ENCODE peak calls at places on chromosomes 2 and 18, in nine cellular contexts. One of them, this sample, is unnamed.

GRCh38 chr2:157470321-157470720 is 26.4 kb upstream of the CYTIP start:
- DNase-seq in caudate nucleus: no peak
- DNase-seq in ovary: no peak
- DNase-seq in EH: no peak
- DNase-seq in transverse colon: no peak
- DNase-seq in stimulated activated CD8-positive, alpha-beta memory T cell treated with anti-CD3 and anti-CD28 coated beads, Interleukin-4, amount 100 ng/mL, for 1 hour: no peak
- DNase-seq in ELR: no peak
- DNase-seq in activated naive CD4-positive, alpha-beta T cell treated with Interleukin-2 at 50 U/mL for 16 hours: no peak
- DNase-seq in brain microvascular endothelial cell: no peak
- DNase-seq in this sample: no peak

GRCh38 chr2:6814869-6815268 is 50.8 kb downstream of the CMPK2 start:
- DNase-seq in ovary: no peak
- DNase-seq in caudate nucleus: no peak
- DNase-seq in EH: no peak
- DNase-seq in transverse colon: no peak
- DNase-seq in activated naive CD4-positive, alpha-beta T cell treated with Interleukin-2 at 50 U/mL for 16 hours: no peak
- DNase-seq in brain microvascular endothelial cell: no peak
- DNase-seq in ELR: no peak
- DNase-seq in stimulated activated CD8-positive, alpha-beta memory T cell treated with anti-CD3 and anti-CD28 coated beads, Interleukin-4, amount 100 ng/mL, for 1 hour: no peak
- DNase-seq in this sample: no peak

GRCh38 chr2:68196120-68196716 is 38.5 kb downstream of the PNO1 start:
- DNase-seq in ELR: peak; percentile 80
- DNase-seq in activated naive CD4-positive, alpha-beta T cell treated with Interleukin-2 at 50 U/mL for 16 hours: peak; percentile 53
- DNase-seq in ovary: peak; percentile 13
- DNase-seq in brain microvascular endothelial cell: peak; percentile 33
- DNase-seq in stimulated activated CD8-positive, alpha-beta memory T cell treated with anti-CD3 and anti-CD28 coated beads, Interleukin-4, amount 100 ng/mL, for 1 hour: peak; percentile 21
- DNase-seq in caudate nucleus: peak; percentile 2
- DNase-seq in EH: peak; percentile 63
- DNase-seq in transverse colon: peak; percentile 42
- DNase-seq in this sample: peak; percentile 19

GRCh38 chr2:128260239-128261138 is 58.2 kb downstream of the HS6ST1 start:
- DNase-seq in brain microvascular endothelial cell: peak; percentile 82
- DNase-seq in stimulated activated CD8-positive, alpha-beta memory T cell treated with anti-CD3 and anti-CD28 coated beads, Interleukin-4, amount 100 ng/mL, for 1 hour: no peak
- DNase-seq in ovary: no peak
- DNase-seq in transverse colon: no peak
- DNase-seq in activated naive CD4-positive, alpha-beta T cell treated with Interleukin-2 at 50 U/mL for 16 hours: no peak
- DNase-seq in ELR: peak; percentile 82
- DNase-seq in EH: peak; percentile 89
- DNase-seq in caudate nucleus: peak; percentile 82
- DNase-seq in this sample: no peak

GRCh38 chr2:60383421-60384117 is 169.9 kb downstream of the BCL11A start:
- DNase-seq in EH: no peak
- DNase-seq in stimulated activated CD8-positive, alpha-beta memory T cell treated with anti-CD3 and anti-CD28 coated beads, Interleukin-4, amount 100 ng/mL, for 1 hour: no peak
- DNase-seq in ELR: no peak
- DNase-seq in caudate nucleus: no peak
- DNase-seq in ovary: no peak
- DNase-seq in activated naive CD4-positive, alpha-beta T cell treated with Interleukin-2 at 50 U/mL for 16 hours: no peak
- DNase-seq in transverse colon: no peak
- DNase-seq in brain microvascular endothelial cell: no peak
- DNase-seq in this sample: no peak

GRCh38 chr2:133755515-133756311 is 187.4 kb upstream of the NCKAP5 start:
- DNase-seq in transverse colon: no peak
- DNase-seq in EH: peak; percentile 99
- DNase-seq in stimulated activated CD8-positive, alpha-beta memory T cell treated with anti-CD3 and anti-CD28 coated beads, Interleukin-4, amount 100 ng/mL, for 1 hour: no peak
- DNase-seq in caudate nucleus: no peak
- DNase-seq in ovary: no peak
- DNase-seq in activated naive CD4-positive, alpha-beta T cell treated with Interleukin-2 at 50 U/mL for 16 hours: no peak
- DNase-seq in brain microvascular endothelial cell: peak; percentile 84
- DNase-seq in ELR: no peak
- DNase-seq in this sample: no peak

GRCh38 chr18:421236-422155 is 79.0 kb downstream of the COLEC12 start:
- DNase-seq in ovary: no peak
- DNase-seq in stimulated activated CD8-positive, alpha-beta memory T cell treated with anti-CD3 and anti-CD28 coated beads, Interleukin-4, amount 100 ng/mL, for 1 hour: no peak
- DNase-seq in transverse colon: no peak
- DNase-seq in activated naive CD4-positive, alpha-beta T cell treated with Interleukin-2 at 50 U/mL for 16 hours: no peak
- DNase-seq in caudate nucleus: no peak
- DNase-seq in EH: peak; percentile 80
- DNase-seq in ELR: peak; percentile 68
- DNase-seq in brain microvascular endothelial cell: no peak
- DNase-seq in this sample: no peak

GRCh38 chr2:159010340-159010739 is 41.9 kb downstream of the TANC1 start:
- DNase-seq in EH: peak; percentile 82
- DNase-seq in caudate nucleus: no peak
- DNase-seq in transverse colon: no peak
- DNase-seq in ovary: no peak
- DNase-seq in stimulated activated CD8-positive, alpha-beta memory T cell treated with anti-CD3 and anti-CD28 coated beads, Interleukin-4, amount 100 ng/mL, for 1 hour: no peak
- DNase-seq in activated naive CD4-positive, alpha-beta T cell treated with Interleukin-2 at 50 U/mL for 16 hours: no peak
- DNase-seq in ELR: peak; percentile 83
- DNase-seq in brain microvascular endothelial cell: peak; percentile 64
- DNase-seq in this sample: no peak

GRCh38 chr2:114122861-114123391 is 233.0 kb downstream of the ACTR3 start:
- DNase-seq in ovary: no peak
- DNase-seq in brain microvascular endothelial cell: no peak
- DNase-seq in transverse colon: no peak
- DNase-seq in EH: no peak
- DNase-seq in ELR: no peak
- DNase-seq in activated naive CD4-positive, alpha-beta T cell treated with Interleukin-2 at 50 U/mL for 16 hours: no peak
- DNase-seq in stimulated activated CD8-positive, alpha-beta memory T cell treated with anti-CD3 and anti-CD28 coated beads, Interleukin-4, amount 100 ng/mL, for 1 hour: no peak
- DNase-seq in caudate nucleus: no peak
- DNase-seq in this sample: no peak

GRCh38 chr2:95390272-95390880 is 12.1 kb upstream of the FAHD2A start:
- DNase-seq in brain microvascular endothelial cell: no peak
- DNase-seq in caudate nucleus: no peak
- DNase-seq in activated naive CD4-positive, alpha-beta T cell treated with Interleukin-2 at 50 U/mL for 16 hours: no peak
- DNase-seq in ovary: no peak
- DNase-seq in stimulated activated CD8-positive, alpha-beta memory T cell treated with anti-CD3 and anti-CD28 coated beads, Interleukin-4, amount 100 ng/mL, for 1 hour: no peak
- DNase-seq in EH: no peak
- DNase-seq in ELR: no peak
- DNase-seq in transverse colon: peak; percentile 30
- DNase-seq in this sample: no peak

GRCh38 chr2:104853926-104854506 is at the start of gene POU3F3:
- DNase-seq in caudate nucleus: peak; percentile 100
- DNase-seq in brain microvascular endothelial cell: no peak
- DNase-seq in activated naive CD4-positive, alpha-beta T cell treated with Interleukin-2 at 50 U/mL for 16 hours: peak; percentile 17
- DNase-seq in ovary: peak; percentile 83
- DNase-seq in EH: peak; percentile 9
- DNase-seq in stimulated activated CD8-positive, alpha-beta memory T cell treated with anti-CD3 and anti-CD28 coated beads, Interleukin-4, amount 100 ng/mL, for 1 hour: no peak
- DNase-seq in transverse colon: peak; percentile 66
- DNase-seq in ELR: no peak
- DNase-seq in this sample: no peak

GRCh38 chr2:230230087-230230486 is 4.6 kb downstream of the SP140 start:
- DNase-seq in ovary: no peak
- DNase-seq in ELR: peak; percentile 97
- DNase-seq in activated naive CD4-positive, alpha-beta T cell treated with Interleukin-2 at 50 U/mL for 16 hours: no peak
- DNase-seq in EH: peak; percentile 61
- DNase-seq in caudate nucleus: no peak
- DNase-seq in brain microvascular endothelial cell: peak; percentile 93
- DNase-seq in transverse colon: no peak
- DNase-seq in stimulated activated CD8-positive, alpha-beta memory T cell treated with anti-CD3 and anti-CD28 coated beads, Interleukin-4, amount 100 ng/mL, for 1 hour: no peak
- DNase-seq in this sample: no peak

GRCh38 chr2:205754924-205755321 is 72.6 kb downstream of the NRP2 start:
- DNase-seq in activated naive CD4-positive, alpha-beta T cell treated with Interleukin-2 at 50 U/mL for 16 hours: no peak
- DNase-seq in brain microvascular endothelial cell: peak; percentile 38
- DNase-seq in ELR: peak; percentile 39
- DNase-seq in transverse colon: peak; percentile 39
- DNase-seq in EH: peak; percentile 73
- DNase-seq in ovary: peak; percentile 58
- DNase-seq in stimulated activated CD8-positive, alpha-beta memory T cell treated with anti-CD3 and anti-CD28 coated beads, Interleukin-4, amount 100 ng/mL, for 1 hour: no peak
- DNase-seq in caudate nucleus: no peak
- DNase-seq in this sample: no peak

GRCh38 chr18:13262839-13263691 is 44.5 kb downstream of the LDLRAD4 start:
- DNase-seq in ELR: no peak
- DNase-seq in brain microvascular endothelial cell: no peak
- DNase-seq in caudate nucleus: no peak
- DNase-seq in activated naive CD4-positive, alpha-beta T cell treated with Interleukin-2 at 50 U/mL for 16 hours: no peak
- DNase-seq in stimulated activated CD8-positive, alpha-beta memory T cell treated with anti-CD3 and anti-CD28 coated beads, Interleukin-4, amount 100 ng/mL, for 1 hour: no peak
- DNase-seq in transverse colon: no peak
- DNase-seq in EH: no peak
- DNase-seq in ovary: no peak
- DNase-seq in this sample: no peak

GRCh38 chr2:9231291-9232165 is 24.9 kb downstream of the ASAP2 start:
- DNase-seq in activated naive CD4-positive, alpha-beta T cell treated with Interleukin-2 at 50 U/mL for 16 hours: no peak
- DNase-seq in brain microvascular endothelial cell: no peak
- DNase-seq in stimulated activated CD8-positive, alpha-beta memory T cell treated with anti-CD3 and anti-CD28 coated beads, Interleukin-4, amount 100 ng/mL, for 1 hour: no peak
- DNase-seq in EH: no peak
- DNase-seq in ovary: no peak
- DNase-seq in transverse colon: peak; percentile 48
- DNase-seq in caudate nucleus: no peak
- DNase-seq in ELR: no peak
- DNase-seq in this sample: no peak

GRCh38 chr18:5066380-5066977 is 130.6 kb downstream of the AKAIN1 start:
- DNase-seq in brain microvascular endothelial cell: no peak
- DNase-seq in ELR: no peak
- DNase-seq in ovary: no peak
- DNase-seq in caudate nucleus: no peak
- DNase-seq in transverse colon: peak; percentile 10
- DNase-seq in stimulated activated CD8-positive, alpha-beta memory T cell treated with anti-CD3 and anti-CD28 coated beads, Interleukin-4, amount 100 ng/mL, for 1 hour: no peak
- DNase-seq in EH: no peak
- DNase-seq in activated naive CD4-positive, alpha-beta T cell treated with Interleukin-2 at 50 U/mL for 16 hours: no peak
- DNase-seq in this sample: peak; percentile 3

GRCh38 chr2:126766897-126767296 is 110.9 kb downstream of the GYPC start:
- DNase-seq in stimulated activated CD8-positive, alpha-beta memory T cell treated with anti-CD3 and anti-CD28 coated beads, Interleukin-4, amount 100 ng/mL, for 1 hour: no peak
- DNase-seq in caudate nucleus: no peak
- DNase-seq in transverse colon: no peak
- DNase-seq in ovary: no peak
- DNase-seq in EH: no peak
- DNase-seq in activated naive CD4-positive, alpha-beta T cell treated with Interleukin-2 at 50 U/mL for 16 hours: no peak
- DNase-seq in ELR: no peak
- DNase-seq in brain microvascular endothelial cell: no peak
- DNase-seq in this sample: no peak

GRCh38 chr2:71008342-71008741 is 13.7 kb upstream of the TEX261 start:
- DNase-seq in EH: no peak
- DNase-seq in brain microvascular endothelial cell: no peak
- DNase-seq in ovary: no peak
- DNase-seq in activated naive CD4-positive, alpha-beta T cell treated with Interleukin-2 at 50 U/mL for 16 hours: no peak
- DNase-seq in caudate nucleus: no peak
- DNase-seq in stimulated activated CD8-positive, alpha-beta memory T cell treated with anti-CD3 and anti-CD28 coated beads, Interleukin-4, amount 100 ng/mL, for 1 hour: no peak
- DNase-seq in transverse colon: no peak
- DNase-seq in ELR: no peak
- DNase-seq in this sample: no peak

GRCh38 chr18:79533591-79533990 is 137.9 kb downstream of the NFATC1 start:
- DNase-seq in ovary: no peak
- DNase-seq in stimulated activated CD8-positive, alpha-beta memory T cell treated with anti-CD3 and anti-CD28 coated beads, Interleukin-4, amount 100 ng/mL, for 1 hour: no peak
- DNase-seq in caudate nucleus: no peak
- DNase-seq in ELR: no peak
- DNase-seq in brain microvascular endothelial cell: no peak
- DNase-seq in EH: no peak
- DNase-seq in transverse colon: peak; percentile 3
- DNase-seq in activated naive CD4-positive, alpha-beta T cell treated with Interleukin-2 at 50 U/mL for 16 hours: no peak
- DNase-seq in this sample: no peak

GRCh38 chr2:181642071-181642470 is 14.8 kb downstream of the CERKL start:
- DNase-seq in ELR: peak; percentile 50
- DNase-seq in ovary: no peak
- DNase-seq in EH: no peak
- DNase-seq in stimulated activated CD8-positive, alpha-beta memory T cell treated with anti-CD3 and anti-CD28 coated beads, Interleukin-4, amount 100 ng/mL, for 1 hour: no peak
- DNase-seq in activated naive CD4-positive, alpha-beta T cell treated with Interleukin-2 at 50 U/mL for 16 hours: no peak
- DNase-seq in brain microvascular endothelial cell: no peak
- DNase-seq in caudate nucleus: no peak
- DNase-seq in transverse colon: no peak
- DNase-seq in this sample: no peak

GRCh38 chr18:56575819-56576663 is 62.4 kb downstream of the TXNL1 start:
- DNase-seq in caudate nucleus: no peak
- DNase-seq in stimulated activated CD8-positive, alpha-beta memory T cell treated with anti-CD3 and anti-CD28 coated beads, Interleukin-4, amount 100 ng/mL, for 1 hour: no peak
- DNase-seq in ELR: peak; percentile 67
- DNase-seq in activated naive CD4-positive, alpha-beta T cell treated with Interleukin-2 at 50 U/mL for 16 hours: no peak
- DNase-seq in transverse colon: no peak
- DNase-seq in brain microvascular endothelial cell: peak; percentile 53
- DNase-seq in EH: peak; percentile 67
- DNase-seq in ovary: no peak
- DNase-seq in this sample: peak; percentile 11

GRCh38 chr2:179036353-179036905 is 13.5 kb downstream of the CCDC141 start:
- DNase-seq in caudate nucleus: no peak
- DNase-seq in ELR: peak; percentile 24
- DNase-seq in brain microvascular endothelial cell: no peak
- DNase-seq in ovary: no peak
- DNase-seq in stimulated activated CD8-positive, alpha-beta memory T cell treated with anti-CD3 and anti-CD28 coated beads, Interleukin-4, amount 100 ng/mL, for 1 hour: no peak
- DNase-seq in activated naive CD4-positive, alpha-beta T cell treated with Interleukin-2 at 50 U/mL for 16 hours: no peak
- DNase-seq in EH: peak; percentile 3
- DNase-seq in transverse colon: no peak
- DNase-seq in this sample: no peak

GRCh38 chr2:195622966-195623365 is 34.1 kb upstream of the SLC39A10 start:
- DNase-seq in caudate nucleus: no peak
- DNase-seq in activated naive CD4-positive, alpha-beta T cell treated with Interleukin-2 at 50 U/mL for 16 hours: no peak
- DNase-seq in stimulated activated CD8-positive, alpha-beta memory T cell treated with anti-CD3 and anti-CD28 coated beads, Interleukin-4, amount 100 ng/mL, for 1 hour: no peak
- DNase-seq in brain microvascular endothelial cell: no peak
- DNase-seq in ovary: no peak
- DNase-seq in EH: no peak
- DNase-seq in ELR: peak; percentile 73
- DNase-seq in transverse colon: no peak
- DNase-seq in this sample: no peak

GRCh38 chr2:85309699-85310321 is 18.0 kb downstream of the TGOLN2 start:
- DNase-seq in caudate nucleus: no peak
- DNase-seq in ovary: peak; percentile 32
- DNase-seq in activated naive CD4-positive, alpha-beta T cell treated with Interleukin-2 at 50 U/mL for 16 hours: peak; percentile 12
- DNase-seq in ELR: no peak
- DNase-seq in stimulated activated CD8-positive, alpha-beta memory T cell treated with anti-CD3 and anti-CD28 coated beads, Interleukin-4, amount 100 ng/mL, for 1 hour: no peak
- DNase-seq in transverse colon: no peak
- DNase-seq in EH: no peak
- DNase-seq in brain microvascular endothelial cell: no peak
- DNase-seq in this sample: no peak

GRCh38 chr2:127107622-127107999 is 657 bp upstream of the BIN1 start:
- DNase-seq in caudate nucleus: no peak
- DNase-seq in transverse colon: peak; percentile 26
- DNase-seq in ELR: peak; percentile 53
- DNase-seq in EH: no peak
- DNase-seq in ovary: no peak
- DNase-seq in stimulated activated CD8-positive, alpha-beta memory T cell treated with anti-CD3 and anti-CD28 coated beads, Interleukin-4, amount 100 ng/mL, for 1 hour: no peak
- DNase-seq in brain microvascular endothelial cell: peak; percentile 29
- DNase-seq in activated naive CD4-positive, alpha-beta T cell treated with Interleukin-2 at 50 U/mL for 16 hours: no peak
- DNase-seq in this sample: no peak

This sample was measured in T-helper 1 cell.